ENCODE peak calls at places on chromosomes 1 and 21, in four cellular contexts. C, P, Y and V are unnamed samples.

GRCh38 chr1:164648211-164649080 is 89.5 kb downstream of the PBX1 start:
- DNase-seq in C (no peak), P (no peak), Y (no peak), V (no peak)

GRCh38 chr1:245441699-245442098 is 286.9 kb downstream of the KIF26B start:
- DNase-seq in C (no peak), P (no peak), Y (no peak), V (no peak)

GRCh38 chr21:42411891-42412635 is 8.4 kb downstream of the UBASH3A start:
- DNase-seq in C (no peak), P (no peak), Y (no peak), V (no peak)

GRCh38 chr1:85578321-85579295 is 2.0 kb upstream of the CCN1 start:
- DNase-seq in C (no peak), P (no peak), Y (no peak), V (no peak)

GRCh38 chr1:222105393-222105737 is 363.5 kb upstream of the DUSP10 start:
- DNase-seq in C (no peak), P (no peak), Y (no peak), V (no peak)

GRCh38 chr1:28229089-28229488 is 3.7 kb downstream of the DNAJC8 start:
- DNase-seq in C (no peak), P (no peak), Y (no peak), V (no peak)

GRCh38 chr1:78497196-78497595 is 6.4 kb downstream of the PTGFR start:
- DNase-seq in C (no peak), P (no peak), Y (no peak), V (no peak)

GRCh38 chr1:62539028-62539447 is 58.3 kb upstream of the ANGPTL3 start:
- DNase-seq in C (no peak), P (no peak), Y (no peak), V (no peak)

GRCh38 chr1:165288301-165289120 is 68.0 kb downstream of the LMX1A start:
- DNase-seq in C (no peak), P (no peak), Y (no peak), V (no peak)

GRCh38 chr1:185074307-185074706 is 28.9 kb downstream of the RNF2 start:
- DNase-seq in C (no peak), P (no peak), Y (no peak), V (no peak)

GRCh38 chr1:234881893-234882771 is 246.5 kb downstream of the TOMM20 start:
- DNase-seq in C (no peak), P (no peak), Y (no peak), V (peak; percentile 6)

GRCh38 chr1:6239950-6240768 is 3.8 kb upstream of the HES3 start:
- DNase-seq in C (no peak), P (no peak), Y (no peak), V (no peak)

GRCh38 chr1:9628541-9629444 is 22.7 kb upstream of the PIK3CD start:
- DNase-seq in C (peak; percentile 91), P (no peak), Y (no peak), V (no peak)

GRCh38 chr1:31196685-31197084 is 43.0 kb downstream of the NKAIN1 start:
- DNase-seq in C (no peak), P (no peak), Y (no peak), V (no peak)

GRCh38 chr1:23914921-23915320 is 1.8 kb upstream of the CNR2 start:
- DNase-seq in C (no peak), P (no peak), Y (no peak), V (no peak)

GRCh38 chr1:178330153-178330552 is 166.6 kb downstream of the CLEC20A start:
- DNase-seq in C (no peak), P (no peak), Y (no peak), V (no peak)

GRCh38 chr21:45790427-45790826 is 146.9 kb downstream of the PCBP3 start:
- DNase-seq in C (no peak), P (no peak), Y (no peak), V (no peak)

GRCh38 chr1:200624679-200625335 is 4.3 kb upstream of the KIF14 start:
- DNase-seq in C (no peak), P (no peak), Y (no peak), V (no peak)

GRCh38 chr1:19044975-19045831 is 88.7 kb upstream of the IFFO2 start:
- DNase-seq in C (peak; percentile 47), P (no peak), Y (no peak), V (peak; percentile 73)

GRCh38 chr21:28487455-28488070 is 505.1 kb downstream of the LTN1 start:
- DNase-seq in C (no peak), P (no peak), Y (no peak), V (no peak)
- TF ChIP-seq CTCF in C (no peak), P (no peak), Y (no peak), V (no peak)

GRCh38 chr1:157880621-157881020 is 39.0 kb upstream of the CD5L start:
- DNase-seq in C (no peak), P (no peak), Y (no peak), V (no peak)

GRCh38 chr1:157882560-157882959 is 41.0 kb upstream of the CD5L start:
- DNase-seq in C (no peak), P (no peak), Y (no peak), V (no peak)

DNA sequence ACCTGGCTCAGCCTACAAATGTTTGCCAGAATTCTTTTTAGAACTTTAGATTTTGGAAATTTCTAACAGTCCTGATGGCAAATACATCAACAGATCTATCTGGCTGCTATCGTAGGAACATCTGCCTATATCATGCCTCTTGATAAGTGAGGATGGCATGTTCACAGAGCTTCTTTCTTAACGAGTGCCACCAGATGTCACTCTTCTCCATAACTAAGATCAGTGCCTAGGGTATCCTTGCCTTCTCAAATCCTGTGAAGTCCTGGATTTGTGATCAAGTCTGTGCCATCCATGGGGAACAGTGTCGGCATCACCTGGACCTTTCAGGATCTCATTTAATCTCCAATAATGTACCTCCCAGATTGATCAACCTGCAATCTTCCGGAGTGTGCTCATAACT is 36.5 kb upstream of the CD5L start:
- DNase-seq in C (no peak), P (no peak), Y (no peak), V (no peak)
- TF ChIP-seq CTCF in C (no peak), P (peak; percentile 62), Y (peak; percentile 27), V (peak; percentile 74)

GRCh38 chr1:223774133-223774811 is 61.9 kb downstream of the CAPN2 start:
- DNase-seq in C (no peak), P (no peak), Y (no peak), V (no peak)

GRCh38 chr1:223772771-223773160 is 60.4 kb downstream of the CAPN2 start:
- DNase-seq in C (no peak), P (no peak), Y (no peak), V (no peak)

GRCh38 chr1:223771469-223771813 is 59.1 kb downstream of the CAPN2 start:
- DNase-seq in C (no peak), P (no peak), Y (no peak), V (no peak)

GRCh38 chr1:223771814-223772770 is 59.8 kb downstream of the CAPN2 start:
- DNase-seq in C (no peak), P (peak; percentile 70), Y (peak; percentile 38), V (no peak)

GRCh38 chr1:223770621-223771315 is 58.4 kb downstream of the CAPN2 start:
- DNase-seq in C (no peak), P (no peak), Y (no peak), V (no peak)
- TF ChIP-seq CTCF in C (no peak), P (no peak), Y (no peak), V (no peak)

GRCh38 chr1:46747683-46748288 is 28.9 kb upstream of the EFCAB14 start:
- DNase-seq in C (no peak), P (no peak), Y (no peak), V (no peak)
- TF ChIP-seq CTCF in C (peak; percentile 43), P (peak; percentile 88), Y (peak; percentile 71), V (peak; percentile 76)